ENCODE peak calls at places on chromosomes 6 and 20, in six cellular contexts. T, X, K, A, E and M are unnamed samples. For H3K4me1, the result is how much of the 10 kb centered on the place peaks cover.

GRCh38 chr6:53624491-53624890 is 41.1 kb downstream of the KLHL31 start:
- DNase-seq in A (no peak), K (no peak), X (no peak), T (no peak), E (no peak), M (no peak)

GRCh38 chr6:140269766-140270165 is 895.3 kb upstream of the CITED2 start:
- DNase-seq in A (peak), X (no peak), K (no peak), E (peak), T (no peak), M (no peak)

GRCh38 chr20:32559753-32560380 is 25.3 kb downstream of the NOL4L start:
- DNase-seq in K (no peak), E (no peak), T (no peak), X (no peak), A (peak), M (no peak)

GRCh38 chr20:9024996-9025395 is 43.9 kb upstream of the PLCB4 start:
- DNase-seq in X (no peak), T (no peak), K (no peak), A (no peak), E (no peak), M (no peak)

GRCh38 chr6:26598267-26598666 is 1.5 kb downstream of the ABT1 start:
- DNase-seq in X (no peak), A (no peak), E (no peak), T (no peak), K (no peak), M (no peak)

GRCh38 chr6:77089776-77090175 is 373.5 kb downstream of the HTR1B start:
- DNase-seq in T (no peak), E (peak), K (no peak), A (no peak), X (no peak), M (no peak)

GRCh38 chr6:101391772-101392560 is 1.5 kb upstream of the GRIK2 start:
- DNase-seq in E (no peak), A (peak), K (no peak), X (no peak), T (peak), M (no peak)

GRCh38 chr20:51022227-51022802 is 592 bp downstream of the KCNG1 start:
- DNase-seq in X (no peak), E (no peak), T (no peak), K (peak), A (no peak), M (no peak)

GRCh38 chr6:827431-827830 is 134.5 kb upstream of the EXOC2 start:
- DNase-seq in T (no peak), X (no peak), K (no peak), E (no peak), A (no peak), M (no peak)

GRCh38 chr6:46918830-46919229 is 2.9 kb downstream of the ADGRF5 start:
- DNase-seq in T (no peak), K (no peak), A (no peak), E (no peak), X (no peak), M (no peak)

GRCh38 chr6:18391018-18391417 is 3.9 kb downstream of the RNF144B start:
- DNase-seq in A (no peak), X (no peak), E (no peak), T (no peak), K (no peak), M (no peak)

GRCh38 chr20:17066955-17067354 is 159.9 kb upstream of the PCSK2 start:
- DNase-seq in X (no peak), A (no peak), K (peak), E (no peak), T (peak), M (no peak)

GRCh38 chr6:37304766-37305165 is 46.8 kb upstream of the TMEM217 start:
- DNase-seq in K (no peak), T (no peak), A (no peak), X (no peak), E (no peak), M (no peak)

GRCh38 chr6:83436674-83437073 is 5.8 kb upstream of the ME1 start:
- DNase-seq in A (no peak), E (peak), K (no peak), T (no peak), X (no peak), M (no peak)

GRCh38 chr6:1893470-1894130 is 283.9 kb downstream of the FOXC1 start:
- DNase-seq in K (peak), A (no peak), X (peak), T (peak), E (no peak), M (no peak)

GRCh38 chr20:38001173-38001875 is 31.9 kb downstream of the TTI1 start:
- DNase-seq in E (peak), T (no peak), K (no peak), A (peak), X (no peak), M (no peak)

GRCh38 chr20:50911030-50911429 is 20.2 kb downstream of the ADNP start:
- DNase-seq in K (no peak), T (no peak), A (peak), X (no peak), E (no peak), M (no peak)

GRCh38 chr6:13511913-13512717 is 24.7 kb upstream of the GFOD1 start:
- DNase-seq in A (no peak), T (peak), X (no peak), K (no peak), E (no peak), M (no peak)

GRCh38 chr20:7207186-7207585 is 439.7 kb downstream of the BMP2 start:
- DNase-seq in K (no peak), X (no peak), E (peak), A (peak), T (no peak), M (no peak)

GRCh38 chr6:97175806-97176205 is 107.2 kb downstream of the MMS22L start:
- DNase-seq in T (no peak), A (peak), E (no peak), X (no peak), K (peak), M (no peak)

GRCh38 chr20:35006531-35006971 is 50.9 kb downstream of the MYH7B start:
- DNase-seq in A (no peak), X (peak), K (peak), E (no peak), T (no peak), M (no peak)

DNA sequence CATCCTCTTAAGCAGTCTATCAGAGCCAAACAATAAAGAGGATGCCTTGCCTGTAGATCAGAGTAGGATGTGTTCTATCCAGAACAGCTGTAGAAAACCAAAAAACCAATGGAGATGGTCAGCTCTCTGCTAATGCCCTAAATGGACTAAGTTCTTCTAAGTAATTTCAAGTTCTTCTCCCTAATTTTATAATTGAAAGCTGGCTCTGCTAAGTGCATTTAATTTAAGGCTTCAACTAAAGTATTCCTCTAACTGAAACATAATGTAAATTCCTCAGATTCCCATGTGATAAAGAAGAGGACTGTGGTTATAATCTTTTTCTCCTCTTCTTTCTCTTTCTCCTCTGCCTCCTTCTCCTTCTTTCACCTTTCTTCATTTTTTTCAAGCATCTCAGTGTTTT is 709.5 kb downstream of the KIF16B start:
- DNase-seq in E (no peak), X (no peak), K (no peak), A (no peak), T (no peak), M (no peak)
- H3K4me1 ChIP-seq in E (under half), X (under half), K (under half), A (under half), T (under half), M (under half)

DNA sequence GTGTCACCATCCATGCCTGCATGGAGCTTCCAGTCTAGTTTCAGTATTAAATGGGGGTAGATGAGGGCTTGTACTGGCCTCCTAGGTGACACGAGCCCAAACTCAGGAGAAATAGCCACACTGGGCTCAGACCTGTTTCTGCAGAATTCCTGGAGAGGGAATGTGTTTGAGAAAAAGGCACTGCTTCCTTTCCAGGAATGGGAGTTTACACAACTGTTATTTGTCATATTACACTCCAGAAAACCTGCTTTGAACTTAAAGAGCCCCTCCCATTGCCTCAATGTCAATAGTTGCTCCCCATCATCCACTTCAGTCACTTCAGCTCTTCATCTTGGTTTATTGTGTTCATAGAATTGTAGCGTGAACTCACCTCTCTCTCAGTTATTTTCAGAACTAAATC is 151.5 kb downstream of the CFAP61 start:
- DNase-seq in E (no peak), T (no peak), A (no peak), K (no peak), X (no peak), M (no peak)
- H3K4me1 ChIP-seq in E (under half), T (under half), A (under half), K (under half), X (under half), M (under half)

DNA sequence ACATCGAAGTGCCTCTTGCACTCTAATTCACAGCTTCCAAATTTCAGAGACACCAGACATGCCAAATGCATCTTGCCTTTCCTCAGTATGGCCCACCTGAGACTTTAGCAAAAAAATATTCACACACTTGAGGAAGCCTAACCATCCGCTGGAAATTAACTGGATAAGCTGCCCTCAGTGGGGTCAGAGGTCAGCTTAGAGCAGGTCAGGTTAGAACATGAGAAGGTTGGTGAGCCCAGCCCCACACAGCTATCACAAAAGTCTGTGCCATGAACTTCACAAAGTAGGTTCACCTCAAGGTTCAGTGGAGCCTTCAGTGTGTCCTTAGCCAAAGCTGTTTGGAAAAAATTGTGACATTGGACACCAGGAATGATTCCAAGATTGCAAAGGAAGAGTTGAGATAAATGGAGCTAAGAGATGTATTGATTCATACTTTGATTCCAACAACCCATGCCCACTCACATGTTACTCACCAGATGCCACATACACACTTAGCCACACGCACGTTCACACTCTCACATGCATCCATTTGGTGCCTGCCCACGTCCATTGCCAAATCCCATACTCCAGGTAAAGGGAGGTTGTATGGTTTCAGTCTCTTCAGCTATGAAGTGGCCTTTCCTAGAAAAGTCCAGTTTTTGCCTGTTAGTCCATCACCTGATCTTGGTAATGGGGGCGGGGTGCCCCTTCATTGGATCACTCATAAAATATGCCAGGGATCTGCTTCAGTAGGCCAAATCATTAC is 11.1 kb downstream of the BAK1 start:
- DNase-seq in K (no peak), E (no peak), X (no peak), A (no peak), T (no peak), M (no peak)
- H3K4me1 ChIP-seq in K (under half), E (under half), X (under half), A (under half), T (under half), M (under half)

GRCh38 chr6:137217801-137218472 is 1.2 kb downstream of the IFNGR1 start:
- DNase-seq in E (peak), X (peak), T (no peak), A (peak), K (no peak), M (no peak)
- H3K4me1 ChIP-seq in E (under half), X (under half), T (under half), A (under half), K (under half), M (half or more)

DNA sequence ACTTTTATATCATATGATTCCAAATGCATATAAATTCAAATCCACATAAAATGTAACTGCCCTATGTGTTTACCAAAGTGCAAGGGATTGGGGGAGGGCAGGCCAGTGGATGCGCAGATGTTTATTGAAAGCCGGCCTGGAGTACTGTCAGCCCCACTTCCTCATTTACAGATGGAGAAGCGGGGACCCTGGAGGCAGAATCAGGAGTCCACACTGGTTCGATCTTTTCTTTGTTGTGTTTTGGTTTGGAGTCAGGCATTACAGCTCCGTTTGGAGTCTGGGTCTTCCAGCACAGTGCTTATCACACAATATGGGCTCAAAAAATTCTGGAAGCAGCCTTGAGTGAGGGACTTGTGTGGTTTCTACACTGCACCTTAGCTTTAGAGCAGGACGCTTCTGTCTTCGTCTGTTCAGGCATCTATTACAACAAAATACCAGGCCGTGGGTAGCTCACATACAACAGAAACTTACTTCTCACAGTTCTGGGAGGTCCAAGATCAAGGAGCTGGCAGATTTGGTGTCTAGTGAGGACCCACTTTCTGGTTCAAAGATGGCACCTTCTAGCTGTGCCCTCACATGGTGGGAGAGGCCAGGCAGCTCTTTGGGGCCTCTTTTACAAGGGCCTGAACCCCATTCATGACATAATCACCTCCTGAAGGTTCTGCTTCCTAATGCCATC is 140.1 kb downstream of the ZDHHC14 start:
- DNase-seq in A (no peak), K (no peak), E (no peak), T (no peak), X (no peak), M (no peak)
- H3K4me1 ChIP-seq in A (under half), K (under half), E (under half), T (under half), X (under half), M (under half)